ENCODE peak calls at places on chromosomes 6 and 20, in four cellular contexts. One of them, this sample, is unnamed.

GRCh38 chr20:36573798-36574277 is 441 bp downstream of the TGIF2 start:
- DNase-seq in H9: no peak
- DNase-seq in IMR-90: no peak
- DNase-seq in H1: no peak
- DNase-seq in this sample: no peak

GRCh38 chr20:14580426-14581074 is 243.1 kb upstream of the FLRT3 start:
- DNase-seq in IMR-90: no peak
- DNase-seq in H9: no peak
- DNase-seq in H1: no peak
- DNase-seq in this sample: no peak

GRCh38 chr20:56592817-56593216 is 36.3 kb upstream of the TFAP2C start:
- DNase-seq in H9: no peak
- DNase-seq in IMR-90: no peak
- DNase-seq in H1: no peak
- DNase-seq in this sample: peak

GRCh38 chr20:33231237-33231636 is 4.6 kb upstream of the BPIFA1 start:
- DNase-seq in H1: no peak
- DNase-seq in IMR-90: no peak
- DNase-seq in H9: no peak
- DNase-seq in this sample: no peak

GRCh38 chr6:111428803-111429202 is 54.2 kb downstream of the REV3L start:
- DNase-seq in H1: no peak
- DNase-seq in IMR-90: no peak
- DNase-seq in H9: no peak
- DNase-seq in this sample: no peak

GRCh38 chr20:42961771-42962170 is 227.9 kb downstream of the PTPRT start:
- DNase-seq in H1: no peak
- DNase-seq in H9: peak
- DNase-seq in IMR-90: no peak
- DNase-seq in this sample: peak

GRCh38 chr20:51494241-51495110 is 48.0 kb downstream of the NFATC2 start:
- DNase-seq in H1: no peak
- DNase-seq in H9: no peak
- DNase-seq in IMR-90: no peak
- DNase-seq in this sample: no peak

GRCh38 chr6:26087284-26088115 is at the start of gene HFE:
- DNase-seq in H9: peak
- DNase-seq in H1: no peak
- DNase-seq in IMR-90: peak
- DNase-seq in this sample: peak

GRCh38 chr6:71082033-71082620 is 125.3 kb upstream of the B3GAT2 start:
- DNase-seq in IMR-90: peak
- DNase-seq in H9: no peak
- DNase-seq in H1: no peak
- DNase-seq in this sample: no peak

GRCh38 chr6:127459231-127459641 is at the start of gene KIAA0408:
- DNase-seq in H9: peak
- DNase-seq in H1: no peak
- DNase-seq in IMR-90: peak
- DNase-seq in this sample: peak

GRCh38 chr6:112443666-112444065 is 96.5 kb downstream of the RFPL4B start:
- DNase-seq in H1: no peak
- DNase-seq in IMR-90: peak
- DNase-seq in H9: no peak
- DNase-seq in this sample: no peak

GRCh38 chr6:134416501-134417154 is 98.7 kb upstream of the SGK1 start:
- DNase-seq in IMR-90: peak
- DNase-seq in H9: no peak
- DNase-seq in H1: no peak
- DNase-seq in this sample: no peak

GRCh38 chr6:13581700-13582229 is 7.4 kb downstream of the SIRT5 start:
- DNase-seq in H1: no peak
- DNase-seq in H9: no peak
- DNase-seq in IMR-90: no peak
- DNase-seq in this sample: no peak

GRCh38 chr6:17202526-17202925 is 78.6 kb upstream of the RBM24 start:
- DNase-seq in H1: no peak
- DNase-seq in IMR-90: peak
- DNase-seq in H9: no peak
- DNase-seq in this sample: no peak

GRCh38 chr6:157755032-157755751 is 67.9 kb upstream of the SNX9 start:
- DNase-seq in H9: no peak
- DNase-seq in IMR-90: peak
- DNase-seq in H1: no peak
- DNase-seq in this sample: peak

GRCh38 chr6:12110523-12111154 is 98.5 kb downstream of the HIVEP1 start:
- DNase-seq in H9: no peak
- DNase-seq in IMR-90: no peak
- DNase-seq in H1: no peak
- DNase-seq in this sample: no peak

GRCh38 chr20:7399575-7399974 is 540.7 kb downstream of the HAO1 start:
- DNase-seq in H9: no peak
- DNase-seq in H1: no peak
- DNase-seq in IMR-90: no peak
- DNase-seq in this sample: peak

GRCh38 chr6:38077488-38078015 is 258.0 kb downstream of the ZFAND3 start:
- DNase-seq in H1: no peak
- DNase-seq in IMR-90: no peak
- DNase-seq in H9: no peak
- DNase-seq in this sample: no peak

GRCh38 chr6:38508894-38509293 is 130.8 kb downstream of the BTBD9 start:
- DNase-seq in H1: no peak
- DNase-seq in H9: no peak
- DNase-seq in IMR-90: peak
- DNase-seq in this sample: peak

GRCh38 chr20:61974357-61974665 is 91.4 kb downstream of the TAF4 start:
- DNase-seq in H9: no peak
- DNase-seq in IMR-90: no peak
- DNase-seq in H1: no peak
- DNase-seq in this sample: no peak

GRCh38 chr6:92810913-92811312 is 608.4 kb downstream of the EPHA7 start:
- DNase-seq in IMR-90: peak
- DNase-seq in H1: peak
- DNase-seq in H9: peak
- DNase-seq in this sample: peak

GRCh38 chr6:25717856-25718740 is 36.4 kb upstream of the SLC17A4 start:
- DNase-seq in H9: no peak
- DNase-seq in IMR-90: peak
- DNase-seq in H1: no peak
- DNase-seq in this sample: peak

DNA sequence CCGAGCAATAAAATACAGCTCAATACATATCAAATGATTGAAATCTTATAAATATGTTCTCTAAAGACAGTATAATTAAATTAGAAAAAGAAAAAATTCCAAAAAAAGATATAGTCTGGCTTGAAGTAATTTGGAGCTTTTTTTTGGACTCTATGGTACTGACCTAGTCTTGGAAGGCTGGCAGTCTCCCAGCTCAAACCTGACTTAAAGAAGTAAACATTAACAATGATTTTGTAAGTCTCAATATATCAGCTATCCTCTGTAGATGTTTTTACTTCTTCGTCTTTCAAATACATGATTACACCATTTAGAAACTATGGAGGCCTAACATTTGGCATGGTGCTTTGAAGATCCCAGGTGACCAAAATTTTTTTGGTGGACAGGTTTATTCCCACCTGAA is 14.2 kb downstream of the HINT3 start:
- DNase-seq in H1: no peak
- DNase-seq in H9: no peak
- DNase-seq in IMR-90: no peak
- DNase-seq in this sample: no peak
- H4K5ac ChIP-seq in H1: no peak
- H4K5ac ChIP-seq in H9: no peak
- H4K5ac ChIP-seq in IMR-90: no peak
- H4K5ac ChIP-seq in this sample: no peak

DNA sequence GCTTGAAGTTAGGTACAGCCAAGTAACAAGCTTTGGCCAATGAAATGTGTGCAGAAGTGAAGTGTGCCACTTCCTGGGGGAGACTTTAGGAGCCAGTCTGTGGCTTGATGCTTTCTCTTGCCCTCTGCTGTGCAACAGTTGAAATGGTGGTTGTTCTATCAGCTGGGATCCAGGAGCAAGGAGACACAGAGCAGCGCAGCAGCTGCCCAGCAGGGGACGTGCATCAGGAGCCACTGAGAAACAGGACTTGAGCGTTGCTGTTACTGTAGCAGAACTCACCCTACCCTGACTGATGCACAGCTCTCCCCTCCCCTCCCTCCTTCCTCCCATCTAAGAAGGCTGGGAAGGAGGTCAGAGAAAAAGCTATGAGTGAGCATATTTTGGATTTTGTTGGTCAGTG is 18.9 kb upstream of the CCN5 start:
- DNase-seq in H9: no peak
- DNase-seq in IMR-90: no peak
- DNase-seq in H1: no peak
- DNase-seq in this sample: peak
- H2BK15ac ChIP-seq in H9: no peak
- H2BK15ac ChIP-seq in IMR-90: peak
- H2BK15ac ChIP-seq in H1: no peak
- H2BK15ac ChIP-seq in this sample: no peak

GRCh38 chr20:17807670-17808069 is 107.9 kb downstream of the BANF2 start:
- DNase-seq in H9: no peak
- DNase-seq in H1: no peak
- DNase-seq in IMR-90: peak
- DNase-seq in this sample: peak

GRCh38 chr20:17806739-17807441 is 107.1 kb downstream of the BANF2 start:
- DNase-seq in IMR-90: peak
- DNase-seq in H1: no peak
- DNase-seq in H9: peak
- DNase-seq in this sample: peak

GRCh38 chr20:17808782-17809181 is 109.0 kb downstream of the BANF2 start:
- DNase-seq in IMR-90: no peak
- DNase-seq in H9: no peak
- DNase-seq in H1: no peak
- DNase-seq in this sample: no peak

GRCh38 chr20:17809714-17810631 is 110.2 kb downstream of the BANF2 start:
- DNase-seq in IMR-90: peak
- DNase-seq in H9: no peak
- DNase-seq in H1: no peak
- DNase-seq in this sample: peak

GRCh38 chr20:17808357-17808756 is 108.6 kb downstream of the BANF2 start:
- DNase-seq in H1: no peak
- DNase-seq in IMR-90: peak
- DNase-seq in H9: no peak
- DNase-seq in this sample: no peak
- H4K8ac ChIP-seq in H1: no peak
- H4K8ac ChIP-seq in IMR-90: no peak
- H4K8ac ChIP-seq in H9: no peak
- H4K8ac ChIP-seq in this sample: no peak

DNA sequence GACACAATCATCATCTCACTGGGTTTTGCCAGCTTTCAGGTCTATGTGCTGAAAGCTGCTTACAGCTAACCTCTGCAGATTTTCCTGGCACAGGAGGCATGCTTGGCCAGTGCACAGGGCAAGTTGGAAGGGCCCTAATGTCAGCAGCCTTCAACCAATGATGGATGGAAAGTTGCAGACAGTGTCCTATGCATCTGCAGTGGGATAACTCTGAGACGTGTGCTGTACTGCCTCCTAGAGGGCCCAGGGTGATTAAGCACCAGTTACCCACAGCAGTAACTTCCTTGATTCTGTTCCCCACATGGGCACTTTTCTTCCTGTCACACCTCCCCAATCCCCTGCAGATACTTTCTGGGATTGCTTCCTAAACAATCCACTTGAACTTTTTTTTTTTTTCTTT is 38.6 kb downstream of the OVOL2 start:
- DNase-seq in H1: no peak
- DNase-seq in IMR-90: peak
- DNase-seq in H9: peak
- DNase-seq in this sample: peak
- H4K5ac ChIP-seq in H1: no peak
- H4K5ac ChIP-seq in IMR-90: no peak
- H4K5ac ChIP-seq in H9: no peak
- H4K5ac ChIP-seq in this sample: no peak

DNA sequence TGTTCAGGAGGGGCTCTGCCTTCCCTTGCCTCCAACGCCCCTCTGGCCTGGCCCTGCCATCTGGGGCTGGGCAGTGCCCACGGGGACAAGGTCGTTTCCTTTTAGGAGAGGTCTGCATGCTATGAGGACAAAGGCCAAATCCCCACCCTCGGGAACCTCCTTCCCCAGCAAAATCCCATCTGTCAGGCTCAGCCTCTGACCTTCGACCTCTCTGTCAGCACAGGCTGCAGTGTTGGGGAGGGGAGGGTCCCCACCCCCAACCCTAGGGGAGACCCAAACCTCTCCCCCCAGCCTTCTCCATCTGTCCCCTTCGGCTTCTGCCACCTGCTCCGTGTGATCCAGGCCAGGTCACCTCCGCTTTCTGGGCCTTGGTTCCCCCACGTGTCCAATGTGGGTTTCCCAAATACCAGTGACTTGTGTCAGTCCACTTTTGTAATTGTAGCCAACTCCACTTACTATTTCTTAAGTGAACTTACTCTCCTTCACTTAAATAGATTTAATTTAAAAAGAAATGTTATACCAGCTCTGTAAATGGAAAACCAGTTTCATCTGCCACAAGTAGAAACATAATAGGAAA is 10.1 kb upstream of the FAM110A start:
- DNase-seq in IMR-90: no peak
- DNase-seq in H1: no peak
- DNase-seq in H9: no peak
- DNase-seq in this sample: no peak
- H2BK15ac ChIP-seq in IMR-90: no peak
- H2BK15ac ChIP-seq in H1: no peak
- H2BK15ac ChIP-seq in H9: no peak
- H2BK15ac ChIP-seq in this sample: no peak

DNA sequence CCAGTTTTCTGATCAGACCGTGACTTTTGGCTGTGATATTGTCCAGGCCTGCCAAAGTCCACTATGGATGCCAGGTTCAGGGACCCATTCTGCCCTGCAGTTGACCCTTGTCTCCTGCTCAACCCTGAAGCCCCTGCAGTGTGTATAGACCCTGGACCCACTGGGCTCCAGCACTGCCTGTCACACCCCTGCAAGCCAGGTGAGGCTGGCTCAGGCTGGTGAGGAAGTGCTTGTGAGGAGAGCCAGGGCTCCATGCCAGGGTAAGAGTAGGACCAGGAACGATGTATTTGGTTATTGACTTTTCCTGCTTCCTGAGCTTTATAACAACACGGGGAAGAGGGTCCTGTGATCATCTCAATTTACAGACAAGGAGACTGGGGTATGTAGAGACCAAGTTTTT is 19.1 kb upstream of the CD93 start:
- DNase-seq in H1: no peak
- DNase-seq in IMR-90: no peak
- DNase-seq in H9: no peak
- DNase-seq in this sample: no peak
- H4K8ac ChIP-seq in H1: no peak
- H4K8ac ChIP-seq in IMR-90: no peak
- H4K8ac ChIP-seq in H9: no peak
- H4K8ac ChIP-seq in this sample: no peak